ENCODE peak calls at places on chromosomes 2 and 18, in five cellular contexts. K, N, B, Y and I are unnamed samples.

GRCh38 chr18:3321133-3321812 is 59.3 kb downstream of the MYL12B start:
- DNase-seq in K (peak), N (peak), B (no peak), Y (no peak), I (peak)

GRCh38 chr2:207616185-207616584 is 9.0 kb downstream of the METTL21A start:
- DNase-seq in K (no peak), N (peak), B (no peak), Y (no peak), I (no peak)

GRCh38 chr2:113762377-113763118 is 6.1 kb upstream of the SLC35F5 start:
- DNase-seq in K (no peak), N (peak), B (no peak), Y (no peak), I (no peak)

GRCh38 chr18:41456791-41457190 is 498.2 kb upstream of the PIK3C3 start:
- DNase-seq in K (no peak), N (no peak), B (no peak), Y (no peak), I (no peak)

GRCh38 chr2:42202299-42203008 is 33.3 kb downstream of the EML4 start:
- DNase-seq in K (no peak), N (peak), B (no peak), Y (no peak), I (no peak)

GRCh38 chr2:120617055-120617454 is 118.6 kb upstream of the GLI2 start:
- DNase-seq in K (no peak), N (no peak), B (no peak), Y (no peak), I (no peak)

GRCh38 chr18:46756172-46756558 is 688 bp downstream of the ST8SIA5 start:
- DNase-seq in K (no peak), N (no peak), B (no peak), Y (no peak), I (no peak)

GRCh38 chr2:189791338-189792042 is 7.2 kb downstream of the PMS1 start:
- DNase-seq in K (no peak), N (no peak), B (no peak), Y (no peak), I (no peak)

GRCh38 chr2:101473911-101474751 is 781 bp downstream of the RFX8 start:
- DNase-seq in K (no peak), N (peak), B (no peak), Y (no peak), I (no peak)

GRCh38 chr2:164164602-164165001 is 428.8 kb upstream of the FIGN start:
- DNase-seq in K (no peak), N (no peak), B (no peak), Y (no peak), I (no peak)

GRCh38 chr18:63452273-63452672 is 24.5 kb upstream of the SERPINB5 start:
- DNase-seq in K (no peak), N (no peak), B (no peak), Y (no peak), I (no peak)

GRCh38 chr2:96856776-96857673 is 791 bp downstream of the ANKRD39 start:
- DNase-seq in K (peak), N (no peak), B (peak), Y (no peak), I (peak)

GRCh38 chr2:38093503-38093902 is 17.6 kb upstream of the CYP1B1 start:
- DNase-seq in K (no peak), N (no peak), B (no peak), Y (no peak), I (no peak)

GRCh38 chr2:28365158-28365557 is 27.5 kb upstream of the FOSL2 start:
- DNase-seq in K (no peak), N (no peak), B (no peak), Y (no peak), I (no peak)

GRCh38 chr2:191335875-191336464 is 90.8 kb downstream of the MYO1B start:
- DNase-seq in K (no peak), N (no peak), B (no peak), Y (no peak), I (no peak)

GRCh38 chr2:20625491-20625919 is 25.4 kb downstream of the HS1BP3 start:
- DNase-seq in K (no peak), N (no peak), B (no peak), Y (no peak), I (no peak)

GRCh38 chr2:152403395-152403794 is 68.4 kb downstream of the FMNL2 start:
- DNase-seq in K (no peak), N (no peak), B (no peak), Y (no peak), I (no peak)

GRCh38 chr2:18500333-18500732 is 60.1 kb downstream of the RDH14 start:
- DNase-seq in K (no peak), N (peak), B (no peak), Y (no peak), I (no peak)

GRCh38 chr2:134718095-134718955 is 475 bp downstream of the TMEM163 start:
- DNase-seq in K (no peak), N (no peak), B (no peak), Y (no peak), I (no peak)

GRCh38 chr2:134717706-134718094 is 1.1 kb downstream of the TMEM163 start:
- DNase-seq in K (no peak), N (no peak), B (no peak), Y (no peak), I (no peak)

GRCh38 chr2:134721596-134721995 is 2.8 kb upstream of the TMEM163 start:
- DNase-seq in K (no peak), N (no peak), B (no peak), Y (no peak), I (no peak)

GRCh38 chr2:134716716-134717585 is 1.8 kb downstream of the TMEM163 start:
- DNase-seq in K (no peak), N (no peak), B (no peak), Y (no peak), I (no peak)

DNA sequence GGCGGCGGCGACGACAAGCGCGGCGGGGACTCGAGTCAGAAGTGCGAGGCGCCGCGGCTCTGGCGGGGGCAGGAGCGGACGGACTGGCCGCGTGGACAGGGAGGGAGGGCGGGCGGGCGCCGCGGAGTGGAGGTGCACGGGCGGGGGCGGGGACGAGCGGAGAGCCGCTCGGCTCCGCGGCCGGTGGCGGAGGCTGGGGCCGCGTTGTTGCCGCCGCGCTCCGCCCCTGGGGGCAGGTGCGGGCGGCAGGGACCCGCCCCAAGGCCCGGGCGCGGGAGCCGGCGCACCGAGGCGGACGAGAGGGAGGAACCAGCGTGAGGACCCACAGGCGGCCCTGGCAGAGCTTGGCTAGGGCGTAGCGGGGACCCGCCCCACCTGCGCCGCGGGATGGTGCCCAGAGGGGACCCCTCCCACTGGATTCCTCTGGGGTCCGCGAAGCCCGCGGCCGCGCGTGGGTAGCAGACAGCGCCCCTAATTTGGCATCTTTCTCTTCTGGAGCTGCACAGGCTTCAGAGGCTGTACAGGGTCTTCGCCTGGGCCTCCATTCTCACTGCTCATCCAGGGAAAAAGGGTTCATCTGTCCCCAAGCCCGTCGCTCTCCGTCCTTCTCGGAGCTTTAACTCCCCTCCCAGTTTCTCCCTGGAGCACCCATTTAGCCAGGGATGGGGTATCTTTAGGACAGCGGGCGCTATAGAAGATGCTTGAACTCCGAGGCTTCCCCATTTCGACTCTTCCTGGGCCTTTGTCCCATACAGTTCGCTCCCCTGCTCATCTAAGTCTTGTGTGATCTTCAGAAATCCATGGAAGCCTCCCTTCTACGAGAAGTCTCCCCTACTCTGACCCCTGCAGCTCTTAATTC is at the start of gene TMEM163:
- DNase-seq in K (no peak), N (no peak), B (no peak), Y (no peak), I (no peak)
- TF ChIP-seq SMC3 in K (no peak), N (no peak), B (no peak), Y (no peak), I (no peak)

DNA sequence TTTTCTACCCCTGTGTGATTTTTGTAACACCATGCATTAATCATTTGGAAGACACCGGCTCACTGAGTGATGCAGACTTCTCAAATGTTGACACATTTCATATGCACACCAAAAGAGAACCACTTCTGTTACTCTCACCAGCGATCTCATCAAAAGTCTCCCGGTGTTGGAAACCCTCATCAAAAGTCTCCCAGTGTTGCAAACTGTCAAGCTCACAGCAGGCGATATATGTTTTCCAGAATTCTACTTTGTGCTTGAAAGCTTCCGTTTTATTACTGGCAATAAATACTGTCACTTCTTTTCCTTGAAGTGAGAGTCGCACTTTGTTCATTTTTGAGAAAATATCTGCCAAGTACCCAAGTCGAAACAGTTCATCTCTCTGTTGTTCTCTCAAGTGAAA is 20.4 kb downstream of the MLPH start:
- DNase-seq in K (no peak), N (no peak), B (no peak), Y (no peak), I (no peak)
- TF ChIP-seq CEBPB in K (no peak), N (no peak), B (no peak), Y (no peak), I (no peak)

DNA sequence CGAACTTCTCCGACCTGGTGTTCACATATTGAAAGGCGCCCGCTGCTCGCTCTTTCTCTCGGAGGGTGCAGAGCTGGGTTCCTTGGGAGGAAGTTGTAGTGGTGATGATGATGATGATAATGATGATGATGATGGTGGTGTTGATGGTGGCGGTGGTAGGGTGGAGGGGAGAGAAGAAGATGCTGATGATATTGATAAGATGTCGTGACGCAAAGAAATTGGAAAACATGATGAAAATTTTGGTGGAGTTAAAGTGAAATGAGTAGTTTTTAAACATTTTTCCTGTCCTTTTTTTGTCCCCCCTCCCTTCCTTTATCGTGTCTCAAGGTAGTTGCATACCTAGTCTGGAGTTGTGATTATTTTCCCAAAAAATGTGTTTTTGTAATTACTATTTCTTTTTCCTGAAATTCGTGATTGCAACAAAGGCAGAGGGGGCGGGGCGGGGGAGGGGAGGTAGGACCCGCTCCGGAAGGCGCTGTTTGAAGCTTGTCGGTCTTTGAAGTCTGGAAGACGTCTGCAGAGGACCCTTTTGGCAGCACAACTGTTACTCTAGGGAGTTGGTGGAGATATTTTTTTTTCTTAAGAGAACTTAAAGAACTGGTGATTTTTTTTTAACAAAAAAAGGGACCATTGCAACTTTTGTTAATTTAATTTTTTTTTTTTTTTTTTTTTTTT is 2.0 kb downstream of the SOX11 start:
- DNase-seq in K (no peak), N (peak), B (no peak), Y (no peak), I (no peak)
- TF ChIP-seq SMC3 in K (no peak), N (no peak), B (no peak), Y (no peak), I (no peak)

DNA sequence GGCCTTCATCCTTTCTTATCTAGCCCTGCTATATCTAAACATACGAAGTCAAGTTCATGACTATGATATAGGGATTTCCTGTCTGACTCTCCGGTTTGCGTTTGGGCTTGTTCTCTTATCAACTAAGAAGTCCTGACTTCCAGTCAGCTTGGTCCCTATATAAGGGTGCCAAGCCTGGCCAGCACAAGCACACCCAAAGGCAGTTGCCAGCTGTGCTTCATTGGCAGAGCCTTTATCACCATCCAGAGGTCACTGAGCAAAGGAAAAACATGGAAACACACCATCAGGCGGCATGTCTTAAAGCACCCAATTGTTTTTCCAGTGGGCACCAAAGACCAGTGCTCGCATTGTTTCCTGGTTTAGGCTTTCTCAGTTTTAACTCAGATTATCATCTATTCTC is 72.7 kb downstream of the FEZ2 start:
- DNase-seq in K (no peak), N (no peak), B (no peak), Y (no peak), I (no peak)
- TF ChIP-seq CEBPB in K (no peak), N (no peak), B (no peak), Y (no peak), I (no peak)

DNA sequence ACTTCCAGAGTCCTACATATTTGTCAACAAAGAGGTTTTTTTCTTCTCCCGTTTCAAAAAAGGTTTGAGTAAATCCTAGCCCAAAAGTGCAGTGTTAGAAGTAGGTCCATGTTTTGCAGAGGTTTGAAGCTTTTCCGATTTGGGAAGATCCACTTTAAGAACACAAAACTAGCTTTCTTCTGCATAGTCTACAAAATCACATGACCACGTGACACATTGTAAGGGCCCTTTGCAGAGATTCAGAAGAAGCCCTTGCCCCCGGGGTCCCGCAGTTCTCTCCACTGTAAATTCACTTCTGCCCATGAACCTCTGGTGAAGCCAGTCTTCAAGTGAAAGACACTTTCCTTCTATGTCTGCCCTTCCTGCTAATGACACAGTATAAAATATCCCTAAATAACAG is 49.4 kb downstream of the PAX3 start:
- DNase-seq in K (no peak), N (no peak), B (no peak), Y (no peak), I (no peak)
- TF ChIP-seq SMC3 in K (no peak), N (no peak), B (no peak), Y (no peak), I (no peak)

GRCh38 chr2:10424916-10425505 is 23.1 kb downstream of the ODC1 start:
- DNase-seq in K (no peak), N (no peak), B (no peak), Y (no peak), I (no peak)
- TF ChIP-seq CEBPB in K (no peak), N (no peak), B (no peak), Y (no peak), I (no peak)

GRCh38 chr2:159091381-159091780 is 122.9 kb downstream of the TANC1 start:
- DNase-seq in K (no peak), N (peak), B (no peak), Y (no peak), I (no peak)

GRCh38 chr2:159093496-159093895 is 125.1 kb downstream of the TANC1 start:
- DNase-seq in K (no peak), N (peak), B (no peak), Y (no peak), I (no peak)

GRCh38 chr2:159090514-159091201 is 122.2 kb downstream of the TANC1 start:
- DNase-seq in K (no peak), N (peak), B (no peak), Y (peak), I (peak)

GRCh38 chr2:159094173-159094737 is 125.8 kb downstream of the TANC1 start:
- DNase-seq in K (no peak), N (peak), B (no peak), Y (no peak), I (no peak)

GRCh38 chr2:159091981-159092380 is 123.5 kb downstream of the TANC1 start:
- DNase-seq in K (no peak), N (no peak), B (no peak), Y (peak), I (no peak)
- TF ChIP-seq SMC3 in K (no peak), N (no peak), B (no peak), Y (no peak), I (no peak)

GRCh38 chr2:215594766-215595165 is 158.9 kb upstream of the FN1 start:
- DNase-seq in K (no peak), N (peak), B (no peak), Y (no peak), I (no peak)

GRCh38 chr2:215601526-215601925 is 165.7 kb upstream of the FN1 start:
- DNase-seq in K (no peak), N (no peak), B (no peak), Y (no peak), I (no peak)

GRCh38 chr2:215601990-215602721 is 166.3 kb upstream of the FN1 start:
- DNase-seq in K (no peak), N (peak), B (no peak), Y (no peak), I (no peak)

GRCh38 chr2:215603440-215603839 is 167.6 kb upstream of the FN1 start:
- DNase-seq in K (no peak), N (no peak), B (no peak), Y (no peak), I (no peak)

DNA sequence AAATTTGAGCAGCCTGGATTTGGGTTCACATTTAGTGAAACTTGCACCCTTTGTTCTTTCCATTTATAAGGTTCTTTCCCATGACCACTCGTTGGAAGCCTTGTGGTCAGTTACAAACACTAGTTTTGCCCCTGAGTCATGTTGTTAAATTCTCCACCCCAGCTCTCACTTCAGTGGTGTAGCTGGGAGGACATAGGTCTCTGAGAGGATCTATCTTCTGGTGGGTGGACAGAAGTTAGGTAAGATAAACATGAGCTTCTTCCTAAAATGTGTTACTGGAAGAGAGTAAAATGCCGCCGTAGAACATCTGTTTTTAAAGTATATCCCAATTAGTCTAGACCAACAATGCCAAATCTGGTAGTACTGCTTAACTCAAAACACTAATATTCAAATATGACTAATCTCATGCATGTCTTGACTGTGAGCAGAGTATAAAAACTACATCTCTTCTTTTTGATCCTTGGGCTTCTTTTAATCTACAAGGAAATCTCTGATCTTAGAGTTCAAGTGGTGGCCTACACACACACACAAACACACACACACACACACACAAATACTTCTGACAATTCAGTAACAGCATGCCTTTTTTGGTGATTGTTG is 162.6 kb upstream of the FN1 start:
- DNase-seq in K (peak), N (peak), B (no peak), Y (no peak), I (no peak)
- TF ChIP-seq CEBPB in K (no peak), N (no peak), B (no peak), Y (no peak), I (no peak)